ENCODE peak calls at places on chromosomes 1 and 21, in four cellular contexts. B, J, F and C are unnamed samples.

GRCh38 chr1:89310505-89310904 is 37.8 kb upstream of the GBP5 start:
- DNase-seq in F (peak), J (no peak), B (no peak), C (no peak)

GRCh38 chr1:45065083-45065482 is 53.0 kb downstream of the UROD start:
- DNase-seq in B (no peak), J (no peak), F (no peak), C (no peak)

GRCh38 chr1:208165659-208166058 is 78.5 kb downstream of the PLXNA2 start:
- DNase-seq in B (peak), J (no peak), F (no peak), C (no peak)

GRCh38 chr21:41045534-41046268 is 122.3 kb upstream of the BACE2 start:
- DNase-seq in B (no peak), F (peak), J (peak), C (no peak)

GRCh38 chr1:145785481-145785880 is 38.4 kb downstream of the RNF115 start:
- DNase-seq in F (no peak), J (peak), B (peak), C (no peak)

GRCh38 chr1:1628656-1629429 is 3.1 kb upstream of the MMP23B start:
- DNase-seq in J (no peak), F (no peak), B (no peak), C (no peak)

GRCh38 chr1:198811436-198811835 is 172.6 kb downstream of the PTPRC start:
- DNase-seq in B (no peak), F (no peak), J (no peak), C (no peak)

GRCh38 chr21:31426235-31426797 is 82.3 kb upstream of the TIAM1 start:
- DNase-seq in B (no peak), F (no peak), J (no peak), C (no peak)

GRCh38 chr1:111944121-111944785 is 45.2 kb downstream of the KCND3 start:
- DNase-seq in B (no peak), J (no peak), F (no peak), C (no peak)

GRCh38 chr1:221845650-221846371 is 103.9 kb upstream of the DUSP10 start:
- DNase-seq in B (peak), J (peak), F (peak), C (no peak)

GRCh38 chr1:11797525-11798216 is 8.1 kb downstream of the MTHFR start:
- DNase-seq in F (no peak), J (no peak), B (peak), C (no peak)

GRCh38 chr21:44054710-44055109 is 42.6 kb downstream of the TRAPPC10 start:
- DNase-seq in F (no peak), J (peak), B (peak), C (no peak)

GRCh38 chr1:2570261-2570794 is 14.2 kb downstream of the TNFRSF14 start:
- DNase-seq in J (no peak), B (no peak), F (no peak), C (no peak)

GRCh38 chr1:147091801-147092200 is 80.5 kb downstream of the PRKAB2 start:
- DNase-seq in J (no peak), B (no peak), F (peak), C (no peak)

GRCh38 chr1:15154480-15155036 is 1.0 kb downstream of the TMEM51 start:
- DNase-seq in F (no peak), B (no peak), J (peak), C (no peak)

GRCh38 chr1:11713095-11713494 is 21.6 kb downstream of the DRAXIN start:
- DNase-seq in B (no peak), J (no peak), F (no peak), C (no peak)

GRCh38 chr1:2238361-2239055 is 10.4 kb downstream of the SKI start:
- DNase-seq in J (no peak), F (no peak), B (no peak), C (no peak)

GRCh38 chr1:180862305-180862704 is 50.4 kb upstream of the KIAA1614 start:
- DNase-seq in F (no peak), B (no peak), J (no peak), C (no peak)

GRCh38 chr1:15168479-15168878 is 14.9 kb downstream of the TMEM51 start:
- DNase-seq in J (peak), F (peak), B (peak), C (no peak)

GRCh38 chr1:33436557-33437296 is 5.8 kb upstream of the PHC2 start:
- DNase-seq in F (no peak), B (no peak), J (no peak), C (no peak)

GRCh38 chr1:60949154-60949825 is 133.1 kb upstream of the NFIA start:
- DNase-seq in B (no peak), J (no peak), F (no peak), C (no peak)

GRCh38 chr1:27004471-27005165 is 8.0 kb downstream of the TENT5B start:
- DNase-seq in B (no peak), J (peak), F (no peak), C (no peak)

GRCh38 chr1:113073457-113073950 is 506 bp downstream of the LRIG2 start:
- DNase-seq in B (no peak), F (peak), J (peak), C (no peak)

GRCh38 chr21:29639366-29640232 is 300.2 kb downstream of the GRIK1 start:
- DNase-seq in B (no peak), J (no peak), F (no peak), C (no peak)

GRCh38 chr1:40399984-40400704 is 26.6 kb downstream of the SMAP2 start:
- DNase-seq in F (no peak), J (no peak), B (no peak), C (no peak)

GRCh38 chr1:2231667-2232254 is 3.6 kb downstream of the SKI start:
- DNase-seq in J (peak), B (peak), F (peak), C (peak)

GRCh38 chr1:1021010-1021845 is 1.3 kb downstream of the AGRN start:
- DNase-seq in F (peak), J (peak), B (peak), C (no peak)

GRCh38 chr1:203089651-203090045 is 3.8 kb upstream of the MYOG start:
- DNase-seq in J (no peak), F (no peak), B (no peak), C (no peak)
- TF ChIP-seq CTCF in J (no peak), F (no peak), B (no peak), C (no peak)

DNA sequence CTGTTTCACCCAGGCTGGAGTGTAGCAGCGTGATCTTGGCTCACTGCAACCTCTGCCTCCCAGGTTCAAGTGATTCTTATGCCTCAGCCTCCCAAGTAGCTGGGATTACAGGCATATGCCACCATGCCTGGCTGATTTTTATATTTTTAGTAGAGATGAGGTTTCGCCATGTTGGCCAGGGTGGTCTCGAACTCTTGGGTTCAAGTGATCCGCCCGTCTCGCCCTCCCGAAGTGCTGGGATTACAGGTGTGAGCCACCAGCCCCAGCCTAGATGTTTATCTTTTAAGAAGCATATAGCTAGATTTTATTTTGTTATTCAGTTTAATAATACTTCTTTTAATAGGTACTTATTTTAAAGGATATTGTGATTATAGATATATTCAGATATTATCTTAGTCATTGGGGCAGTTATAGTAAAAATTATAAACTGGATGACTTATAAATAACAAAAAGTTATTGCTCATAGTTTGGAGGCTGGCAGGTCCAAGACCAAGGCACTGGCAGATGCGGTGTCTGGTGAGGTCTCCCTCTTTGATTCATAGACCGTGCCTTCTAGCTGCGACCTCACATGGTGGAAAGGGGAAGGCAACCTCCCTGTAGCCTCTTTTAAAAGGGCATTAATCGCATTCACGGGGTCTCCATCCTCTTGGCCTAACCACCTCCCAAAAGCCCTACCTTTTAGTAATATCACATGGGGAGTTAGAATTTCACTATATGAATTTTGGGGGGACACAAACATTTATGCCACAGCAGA is 3.1 kb upstream of the KCNE2 start:
- DNase-seq in F (no peak), J (no peak), B (no peak), C (no peak)
- TF ChIP-seq CTCF in F (no peak), J (no peak), B (no peak), C (no peak)

DNA sequence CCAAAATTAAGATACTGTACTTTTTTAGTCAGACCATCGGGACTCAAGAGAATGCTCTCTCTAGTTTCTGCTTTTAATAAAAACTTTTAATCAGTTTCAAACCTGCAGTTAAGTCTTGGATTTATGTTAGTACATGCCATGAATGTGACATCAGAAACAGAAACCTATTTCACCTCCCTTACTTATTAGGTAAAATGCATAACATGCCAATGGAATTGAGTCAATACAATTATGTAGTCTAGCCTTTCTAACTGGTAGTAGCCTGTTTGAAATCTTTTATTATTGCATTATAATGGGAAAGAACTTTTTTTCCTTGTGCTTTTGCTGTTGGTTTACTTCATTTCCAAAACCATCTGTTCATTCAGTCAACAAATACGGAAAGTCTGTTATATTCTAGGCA is 4.8 kb downstream of the PHACTR4 start:
- DNase-seq in F (no peak), J (no peak), B (peak), C (no peak)
- TF ChIP-seq CTCF in F (no peak), J (no peak), B (no peak), C (no peak)

DNA sequence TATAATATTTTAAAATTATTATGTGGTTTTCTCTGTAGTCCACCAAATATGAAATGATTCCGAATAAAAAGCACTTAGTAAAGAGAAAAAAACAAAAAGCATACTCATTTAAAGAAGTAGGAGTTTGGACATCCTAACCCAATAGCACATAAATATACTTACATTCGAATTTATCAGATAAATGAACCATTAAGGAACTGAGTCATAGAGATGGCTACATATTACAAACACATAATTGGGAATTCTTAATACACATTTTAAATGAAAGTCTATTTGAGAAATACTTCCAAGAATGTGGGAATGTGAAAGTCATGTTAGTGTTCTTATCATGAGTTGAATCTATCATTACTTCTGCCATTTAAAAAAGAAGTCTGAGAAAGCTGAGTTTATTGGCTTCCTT is 75.0 kb downstream of the USP24 start:
- DNase-seq in F (no peak), B (no peak), J (no peak), C (no peak)
- TF ChIP-seq CTCF in F (no peak), B (no peak), J (no peak), C (no peak)

DNA sequence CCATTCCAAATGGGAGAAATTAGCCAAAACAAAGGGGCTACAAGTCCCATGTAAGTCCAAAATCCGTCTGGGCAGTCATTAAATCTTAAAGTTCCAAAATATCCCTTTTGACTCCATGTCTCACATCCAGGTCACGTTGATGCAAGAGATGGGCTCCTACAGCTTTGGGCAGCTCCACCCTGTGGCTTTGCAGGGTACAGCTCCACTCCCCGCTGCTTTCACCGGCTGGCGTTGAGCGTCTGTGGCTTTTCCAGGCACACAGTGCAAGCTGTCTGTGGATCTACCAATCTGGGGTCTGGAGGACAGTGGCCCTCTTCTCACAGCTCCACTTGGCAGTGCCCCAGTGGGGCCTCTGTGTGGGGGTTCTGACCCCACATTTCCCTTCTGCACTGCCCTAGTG is 130.2 kb downstream of the TPR start:
- DNase-seq in B (peak), J (peak), F (peak), C (no peak)
- TF ChIP-seq CTCF in B (peak), J (no peak), F (no peak), C (no peak)

DNA sequence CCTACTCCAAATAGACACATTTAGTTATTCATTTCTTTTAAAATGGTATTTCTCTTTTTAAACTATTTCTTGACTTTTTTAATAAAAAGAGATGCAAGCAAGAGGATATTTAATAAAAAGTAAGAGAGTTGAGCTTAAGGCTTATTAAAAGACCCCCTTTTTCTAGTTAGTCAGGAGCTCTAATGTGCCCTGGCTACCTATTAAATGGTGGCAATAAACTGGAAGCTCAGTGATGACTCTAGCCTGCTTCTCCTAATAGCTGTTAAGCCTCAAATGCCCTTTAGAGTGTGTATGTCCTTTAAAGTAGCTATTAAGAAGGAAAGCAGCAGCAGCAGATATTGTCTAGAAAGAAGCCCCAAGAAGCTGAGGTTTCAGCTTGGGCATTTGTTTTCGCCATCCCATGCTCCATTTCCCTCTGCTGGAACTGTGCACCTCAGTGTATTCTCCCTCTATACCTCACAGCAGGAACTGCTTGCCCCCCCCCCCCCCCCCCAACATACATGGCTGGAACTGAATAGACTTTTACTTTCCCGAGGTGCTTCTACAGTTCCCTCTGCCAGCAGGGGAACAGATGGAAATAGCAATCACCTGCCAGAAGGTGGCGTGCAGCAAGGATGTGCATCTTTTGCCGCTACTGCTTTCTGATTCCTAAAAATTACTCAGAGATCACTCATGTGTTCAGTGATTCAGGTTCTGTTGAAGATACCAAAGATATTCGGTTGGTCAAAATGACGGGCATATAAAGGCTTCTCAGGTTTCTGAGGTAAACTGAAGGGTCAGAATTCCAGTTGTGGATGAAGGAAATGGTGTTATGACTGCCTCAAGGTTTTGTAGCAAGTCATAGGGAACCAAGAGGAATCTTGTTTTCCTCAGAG is 2.5 kb downstream of the RGS4 start:
- DNase-seq in B (peak), F (peak), J (peak), C (no peak)
- TF ChIP-seq CTCF in B (peak), F (peak), J (peak), C (peak)